ENCODE peak calls at places on chromosomes 6 and 20, in four cellular contexts. Y is Caco-2; O is psoas muscle; E is effector memory CD4-positive, alpha-beta T cell. V is an unnamed sample.

GRCh38 chr6:25661129-25661779 is 9.2 kb downstream of the SCGN start:
- DNase-seq in Y (no peak), E (no peak), O (no peak), V (no peak)

GRCh38 chr20:33915726-33916331 is 77.9 kb upstream of the RALY start:
- DNase-seq in O (peak; percentile 77), E (peak; percentile 49), Y (peak; percentile 79), V (peak; percentile 71)

GRCh38 chr6:134080171-134080795 is 27.9 kb upstream of the SLC2A12 start:
- DNase-seq in O (no peak), E (no peak), Y (peak; percentile 27), V (no peak)

GRCh38 chr20:62642666-62643520 is 590 bp downstream of the SLCO4A1 start:
- DNase-seq in O (no peak), E (peak; percentile 28), Y (peak; percentile 79), V (no peak)

GRCh38 chr6:163520956-163521355 is 106.4 kb downstream of the QKI start:
- DNase-seq in E (no peak), O (no peak), Y (no peak), V (no peak)

GRCh38 chr20:33796263-33796906 is 14.8 kb upstream of the CHMP4B start:
- DNase-seq in E (no peak), Y (peak; percentile 90), O (no peak), V (no peak)

GRCh38 chr6:31761343-31761742 is 1.1 kb upstream of the SAPCD1 start:
- DNase-seq in O (no peak), E (no peak), Y (no peak), V (no peak)

GRCh38 chr6:12174878-12175277 is 115.3 kb upstream of the EDN1 start:
- DNase-seq in O (no peak), E (no peak), Y (no peak), V (no peak)

GRCh38 chr20:44901972-44902371 is 7.9 kb upstream of the PABPC1L start:
- DNase-seq in Y (no peak), E (no peak), O (no peak), V (no peak)

GRCh38 chr6:41502607-41503434 is 43.4 kb upstream of the FOXP4 start:
- DNase-seq in E (no peak), O (peak; percentile 61), Y (peak; percentile 36), V (no peak)

GRCh38 chr20:8267009-8267408 is 134.9 kb downstream of the PLCB1 start:
- DNase-seq in Y (no peak), O (no peak), E (no peak), V (no peak)

GRCh38 chr6:29965873-29966601 is 23.7 kb downstream of the HLA-A start:
- DNase-seq in E (peak; percentile 65), Y (peak; percentile 14), O (peak; percentile 90), V (no peak)

GRCh38 chr6:155100087-155100486 is 105.0 kb downstream of the TIAM2 start:
- DNase-seq in Y (no peak), O (peak; percentile 81), E (no peak), V (no peak)

GRCh38 chr6:129651291-129651691 is 58.7 kb downstream of the ARHGAP18 start:
- DNase-seq in Y (peak; percentile 59), O (no peak), E (no peak), V (no peak)

GRCh38 chr6:47478233-47479155 is 905 bp downstream of the CD2AP start:
- DNase-seq in O (no peak), Y (no peak), E (no peak), V (no peak)

GRCh38 chr20:51373713-51374481 is 168.6 kb downstream of the NFATC2 start:
- DNase-seq in Y (peak; percentile 63), O (no peak), E (no peak), V (no peak)

GRCh38 chr20:61118429-61119224 is 133.4 kb upstream of the CDH4 start:
- DNase-seq in Y (no peak), E (no peak), O (no peak), V (no peak)

GRCh38 chr6:30741789-30742315 is 635 bp downstream of the FLOT1 start:
- DNase-seq in Y (no peak), E (no peak), O (no peak), V (no peak)

GRCh38 chr6:46376562-46376969 is 114.7 kb downstream of the RCAN2 start:
- DNase-seq in E (no peak), Y (no peak), O (no peak), V (no peak)

GRCh38 chr6:225121-225721 is 67.1 kb upstream of the DUSP22 start:
- DNase-seq in Y (no peak), O (no peak), E (no peak), V (no peak)

GRCh38 chr20:62704341-62704948 is 4.2 kb upstream of the NTSR1 start:
- DNase-seq in O (peak; percentile 80), E (no peak), Y (peak; percentile 42), V (peak; percentile 77)

GRCh38 chr6:75397806-75398465 is 95.7 kb downstream of the FILIP1 start:
- DNase-seq in E (no peak), Y (no peak), O (no peak), V (no peak)

GRCh38 chr6:149185799-149186357 is 131.6 kb upstream of the TAB2 start:
- DNase-seq in O (no peak), E (no peak), Y (peak; percentile 50), V (no peak)

GRCh38 chr6:48840896-48841295 is 622.2 kb downstream of the MMUT start:
- DNase-seq in O (no peak), Y (no peak), E (no peak), V (no peak)

GRCh38 chr6:24357336-24358218 is at the start of gene DCDC2:
- DNase-seq in Y (peak; percentile 98), O (peak; percentile 62), E (peak; percentile 34), V (no peak)

GRCh38 chr20:21173496-21174025 is 47.7 kb downstream of the KIZ start:
- DNase-seq in Y (no peak), O (no peak), E (no peak), V (no peak)

GRCh38 chr20:4027590-4028265 is 12.4 kb upstream of the RNF24 start:
- DNase-seq in E (no peak), O (no peak), Y (no peak), V (no peak)

GRCh38 chr6:121592261-121592935 is 157.0 kb downstream of the GJA1 start:
- DNase-seq in O (no peak), Y (no peak), E (no peak), V (no peak)

GRCh38 chr6:64504509-64504908 is 868.9 kb downstream of the PHF3 start:
- DNase-seq in Y (peak; percentile 2), O (no peak), E (no peak), V (peak; percentile 38)

GRCh38 chr6:80789912-80790635 is 683.6 kb downstream of the BCKDHB start:
- DNase-seq in E (no peak), O (no peak), Y (no peak), V (no peak)

GRCh38 chr6:160634706-160635105 is 29.4 kb downstream of the LPA start:
- DNase-seq in E (no peak), O (no peak), Y (peak; percentile 3), V (no peak)

GRCh38 chr6:46039646-46040045 is 24.0 kb upstream of the CLIC5 start:
- DNase-seq in O (no peak), E (no peak), Y (no peak), V (no peak)

V was measured in HuH-7.5.